ENCODE peak calls at places on chromosomes 7 and 10, in ten cellular contexts. I, V, B, P, K, D, L, G, E and W are unnamed samples.
A peak's percentile ranks its signal among the peaks of the same experiment; 100 is the strongest.

GRCh38 chr10:32417906-32418547 is 27.9 kb upstream of the CCDC7 start:
- DNase-seq in I (no peak), V (no peak), B (no peak), P (no peak), K (peak; percentile 21), D (no peak), L (no peak), G (no peak), E (peak; percentile 88), W (no peak)

GRCh38 chr10:48306870-48307531 is 524 bp downstream of the MAPK8 start:
- DNase-seq in I (no peak), V (peak; percentile 26), B (peak; percentile 76), P (peak; percentile 54), K (peak; percentile 70), D (peak; percentile 68), L (peak; percentile 78), G (no peak), E (peak; percentile 69), W (peak; percentile 20)

GRCh38 chr7:127629268-127629854 is 11.4 kb upstream of the PAX4 start:
- DNase-seq in I (no peak), V (peak; percentile 26), B (peak; percentile 47), P (peak; percentile 45), K (no peak), D (peak; percentile 65), L (no peak), G (peak; percentile 28), E (no peak), W (no peak)

GRCh38 chr7:16755397-16755796 is 1.8 kb downstream of the TSPAN13 start:
- DNase-seq in I (no peak), V (no peak), B (no peak), P (no peak), K (no peak), D (no peak), L (no peak), G (no peak), E (peak; percentile 58), W (no peak)

GRCh38 chr10:5833814-5834213 is 20.6 kb upstream of the GDI2 start:
- DNase-seq in I (no peak), V (no peak), B (no peak), P (no peak), K (no peak), D (no peak), L (no peak), G (no peak), E (no peak), W (no peak)

GRCh38 chr7:136134503-136134902 is 157.3 kb upstream of the MTPN start:
- DNase-seq in I (no peak), V (no peak), B (no peak), P (no peak), K (no peak), D (no peak), L (no peak), G (no peak), E (peak; percentile 1), W (no peak)

GRCh38 chr10:43584051-43584450 is 9.6 kb upstream of the ZNF239 start:
- DNase-seq in I (no peak), V (no peak), B (no peak), P (no peak), K (no peak), D (no peak), L (no peak), G (no peak), E (no peak), W (no peak)

GRCh38 chr7:78139335-78139734 is 340.8 kb downstream of the PHTF2 start:
- DNase-seq in I (no peak), V (no peak), B (no peak), P (no peak), K (no peak), D (no peak), L (no peak), G (no peak), E (peak; percentile 89), W (no peak)

GRCh38 chr10:6593140-6593740 is 13.2 kb upstream of the PRKCQ start:
- DNase-seq in I (no peak), V (no peak), B (no peak), P (no peak), K (no peak), D (no peak), L (no peak), G (no peak), E (no peak), W (no peak)

GRCh38 chr7:39811161-39811614 is 138.9 kb upstream of the CDK13 start:
- DNase-seq in I (no peak), V (no peak), B (no peak), P (peak; percentile 52), K (no peak), D (peak; percentile 39), L (no peak), G (peak; percentile 18), E (peak; percentile 66), W (peak; percentile 38)

GRCh38 chr7:151374726-151375125 is 33.1 kb downstream of the NUB1 start:
- DNase-seq in I (no peak), V (no peak), B (peak; percentile 8), P (no peak), K (no peak), D (no peak), L (no peak), G (no peak), E (no peak), W (no peak)

GRCh38 chr7:128357366-128357662 is 4.2 kb downstream of the PRRT4 start:
- DNase-seq in I (no peak), V (no peak), B (no peak), P (no peak), K (no peak), D (no peak), L (no peak), G (no peak), E (no peak), W (no peak)

GRCh38 chr10:18260308-18260971 is 120.2 kb downstream of the CACNB2 start:
- DNase-seq in I (no peak), V (no peak), B (no peak), P (no peak), K (peak; percentile 45), D (no peak), L (no peak), G (no peak), E (no peak), W (no peak)

GRCh38 chr10:132105302-132105995 is 39.7 kb downstream of the JAKMIP3 start:
- DNase-seq in I (no peak), V (no peak), B (no peak), P (no peak), K (no peak), D (no peak), L (no peak), G (no peak), E (no peak), W (no peak)

GRCh38 chr10:21257919-21258318 is 267.6 kb downstream of the SKIDA1 start:
- DNase-seq in I (no peak), V (no peak), B (no peak), P (no peak), K (no peak), D (no peak), L (no peak), G (no peak), E (peak; percentile 74), W (no peak)

GRCh38 chr10:27710009-27710408 is 35.6 kb downstream of the MKX start:
- DNase-seq in I (no peak), V (no peak), B (no peak), P (no peak), K (no peak), D (no peak), L (no peak), G (no peak), E (no peak), W (no peak)